ENCODE peak calls at places on chromosomes 5 and 9, in ten cellular contexts. N is LHCN-M2; Z is T-helper 1 cell; O is HEK293T; P is activated CD8-positive, alpha-beta memory T cell treated with anti-CD3 and anti-CD28 coated beads for 24 hours; K is hippocampal formation; C is activated T-helper 1 cell treated with Interleukin-2 at 50 U/mL for 16 hours; M is EL; R is heart left ventricle; L is cerebellum. V is an unnamed sample.

GRCh38 chr5:125510651-125511050 is 764.2 kb upstream of the ZNF608 start:
- DNase-seq in N (no peak), Z (no peak), O (no peak), P (no peak), K (no peak), C (no peak), M (no peak), R (no peak), L (no peak), V (no peak)

GRCh38 chr9:91034521-91034920 is 232.9 kb downstream of the SYK start:
- DNase-seq in N (no peak), Z (no peak), O (no peak), P (peak), K (no peak), C (no peak), M (no peak), R (peak), L (no peak), V (no peak)

GRCh38 chr9:33381231-33381791 is 21.1 kb downstream of the AQP7 start:
- DNase-seq in N (no peak), Z (no peak), O (no peak), P (no peak), K (no peak), C (no peak), M (peak), R (no peak), L (no peak), V (no peak)

GRCh38 chr9:114365194-114365593 is 22.6 kb downstream of the AKNA start:
- DNase-seq in N (no peak), Z (no peak), O (no peak), P (no peak), K (no peak), C (no peak), M (no peak), R (no peak), L (no peak), V (no peak)

GRCh38 chr5:179452356-179453230 is 97.8 kb upstream of the RUFY1 start:
- DNase-seq in N (no peak), Z (no peak), O (no peak), P (no peak), K (no peak), C (no peak), M (no peak), R (no peak), L (no peak), V (no peak)

GRCh38 chr5:112574566-112574965 is 155.5 kb upstream of the EPB41L4A start:
- DNase-seq in N (no peak), Z (no peak), O (no peak), P (no peak), K (no peak), C (no peak), M (no peak), R (no peak), L (no peak), V (no peak)

GRCh38 chr9:105243015-105243686 is 1.3 kb upstream of the SLC44A1 start:
- DNase-seq in N (no peak), Z (no peak), O (no peak), P (no peak), K (no peak), C (no peak), M (peak), R (no peak), L (no peak), V (no peak)

GRCh38 chr9:130895038-130895437 is 1.6 kb downstream of the QRFP start:
- DNase-seq in N (no peak), Z (no peak), O (no peak), P (no peak), K (no peak), C (no peak), M (no peak), R (no peak), L (no peak), V (no peak)

GRCh38 chr9:99335280-99335679 is 113.2 kb downstream of the SEC61B start:
- DNase-seq in N (no peak), Z (no peak), O (no peak), P (no peak), K (no peak), C (no peak), M (peak), R (no peak), L (no peak), V (no peak)

GRCh38 chr5:173648308-173648866 is 31.9 kb upstream of the BOD1 start:
- DNase-seq in N (no peak), Z (no peak), O (no peak), P (no peak), K (no peak), C (no peak), M (no peak), R (no peak), L (no peak), V (no peak)

GRCh38 chr5:142306077-142306502 is 18.7 kb downstream of the SPRY4 start:
- DNase-seq in N (no peak), Z (no peak), O (no peak), P (no peak), K (no peak), C (no peak), M (no peak), R (no peak), L (no peak), V (no peak)

GRCh38 chr5:157961176-157961575 is 102.2 kb upstream of the CLINT1 start:
- DNase-seq in N (no peak), Z (no peak), O (no peak), P (no peak), K (no peak), C (no peak), M (no peak), R (no peak), L (no peak), V (no peak)

GRCh38 chr9:134187821-134188420 is 23.6 kb upstream of the RNU6ATAC start:
- DNase-seq in N (no peak), Z (no peak), O (no peak), P (no peak), K (no peak), C (no peak), M (no peak), R (peak), L (no peak), V (no peak)

GRCh38 chr5:74035521-74035937 is 409.5 kb downstream of the ARHGEF28 start:
- DNase-seq in N (peak), Z (no peak), O (peak), P (no peak), K (peak), C (no peak), M (peak), R (no peak), L (no peak), V (no peak)

GRCh38 chr5:37533851-37534250 is 154.7 kb downstream of the WDR70 start:
- DNase-seq in N (peak), Z (no peak), O (no peak), P (no peak), K (no peak), C (no peak), M (peak), R (no peak), L (no peak), V (no peak)

GRCh38 chr9:14075218-14075617 is 238.7 kb downstream of the NFIB start:
- DNase-seq in N (no peak), Z (no peak), O (no peak), P (no peak), K (no peak), C (no peak), M (no peak), R (no peak), L (no peak), V (no peak)

GRCh38 chr5:67287795-67288194 is 91.2 kb upstream of the CD180 start:
- DNase-seq in N (peak), Z (no peak), O (no peak), P (no peak), K (peak), C (no peak), M (peak), R (no peak), L (peak), V (no peak)

GRCh38 chr9:77455312-77455927 is 192.7 kb downstream of the GNA14 start:
- DNase-seq in N (peak), Z (peak), O (peak), P (no peak), K (no peak), C (no peak), M (peak), R (no peak), L (no peak), V (peak)